ENCODE peak calls at places on chromosomes 5 and 9, in ten cellular contexts. H, Q, V, O, A, W, B, D, M and I are unnamed samples.

GRCh38 chr5:180990086-180990888 is 1.6 kb downstream of the BTNL3 start:
- DNase-seq in H (no peak), Q (no peak), V (no peak), O (no peak), A (no peak), W (no peak), B (no peak), D (no peak), M (no peak), I (no peak)

GRCh38 chr5:169433221-169433651 is 132.3 kb upstream of the SLIT3 start:
- DNase-seq in H (no peak), Q (no peak), V (no peak), O (no peak), A (no peak), W (no peak), B (no peak), D (no peak), M (peak), I (no peak)

GRCh38 chr5:57761513-57761912 is 278.9 kb upstream of the ACTBL2 start:
- DNase-seq in H (no peak), Q (no peak), V (no peak), O (no peak), A (no peak), W (no peak), B (no peak), D (no peak), M (no peak), I (no peak)

GRCh38 chr5:156543348-156543747 is 216.4 kb downstream of the SGCD start:
- DNase-seq in H (no peak), Q (no peak), V (no peak), O (no peak), A (no peak), W (no peak), B (no peak), D (no peak), M (no peak), I (no peak)

GRCh38 chr9:123268240-123268949 is at the start of gene STRBP:
- DNase-seq in H (peak), Q (peak), V (peak), O (peak), A (no peak), W (peak), B (peak), D (peak), M (peak), I (peak)

GRCh38 chr5:135157421-135158314 is 123.6 kb upstream of the PITX1 start:
- DNase-seq in H (no peak), Q (no peak), V (no peak), O (no peak), A (no peak), W (no peak), B (no peak), D (no peak), M (no peak), I (no peak)

GRCh38 chr9:107612136-107612535 is 122.6 kb upstream of the KLF4 start:
- DNase-seq in H (no peak), Q (no peak), V (peak), O (peak), A (no peak), W (no peak), B (peak), D (no peak), M (peak), I (peak)

GRCh38 chr5:139228201-139228796 is 30.1 kb upstream of the SIL1 start:
- DNase-seq in H (no peak), Q (no peak), V (no peak), O (no peak), A (no peak), W (no peak), B (no peak), D (no peak), M (peak), I (no peak)

GRCh38 chr5:142151436-142152382 is 43.1 kb downstream of the NDFIP1 start:
- DNase-seq in H (peak), Q (peak), V (no peak), O (peak), A (peak), W (peak), B (peak), D (no peak), M (peak), I (peak)

GRCh38 chr9:137873408-137873807 is 4.2 kb upstream of the CACNA1B start:
- DNase-seq in H (no peak), Q (no peak), V (no peak), O (no peak), A (no peak), W (no peak), B (no peak), D (no peak), M (no peak), I (no peak)

GRCh38 chr5:50653946-50654345 is 12.5 kb upstream of the PARP8 start:
- DNase-seq in H (no peak), Q (no peak), V (no peak), O (peak), A (no peak), W (no peak), B (no peak), D (no peak), M (no peak), I (no peak)

GRCh38 chr5:54632131-54632551 is 114.6 kb downstream of the SNX18 start:
- DNase-seq in H (no peak), Q (no peak), V (no peak), O (no peak), A (no peak), W (no peak), B (peak), D (no peak), M (peak), I (no peak)

GRCh38 chr5:159441441-159441840 is 111.2 kb upstream of the IL12B start:
- DNase-seq in H (no peak), Q (no peak), V (peak), O (no peak), A (no peak), W (peak), B (no peak), D (no peak), M (no peak), I (no peak)

GRCh38 chr9:27528278-27528885 is 1.2 kb downstream of the MOB3B start:
- DNase-seq in H (no peak), Q (no peak), V (peak), O (peak), A (no peak), W (no peak), B (peak), D (no peak), M (peak), I (peak)

GRCh38 chr5:180126716-180127681 is 55.4 kb upstream of the RNF130 start:
- DNase-seq in H (no peak), Q (no peak), V (no peak), O (no peak), A (no peak), W (no peak), B (peak), D (no peak), M (no peak), I (peak)

GRCh38 chr9:108212179-108212578 is 643.6 kb downstream of the ACTL7B start:
- DNase-seq in H (no peak), Q (no peak), V (no peak), O (no peak), A (no peak), W (no peak), B (peak), D (no peak), M (no peak), I (no peak)

GRCh38 chr9:94577541-94577940 is 16.1 kb downstream of the FBP2 start:
- DNase-seq in H (no peak), Q (no peak), V (no peak), O (no peak), A (no peak), W (no peak), B (no peak), D (no peak), M (no peak), I (no peak)

GRCh38 chr5:132029609-132030008 is 18.2 kb upstream of the ACSL6 start:
- DNase-seq in H (no peak), Q (no peak), V (no peak), O (no peak), A (no peak), W (no peak), B (no peak), D (no peak), M (no peak), I (no peak)

GRCh38 chr5:179369530-179369884 is 24.2 kb upstream of the ADAMTS2 start:
- DNase-seq in H (no peak), Q (no peak), V (no peak), O (no peak), A (no peak), W (no peak), B (no peak), D (no peak), M (no peak), I (no peak)

GRCh38 chr9:78236511-78236950 is 656 bp downstream of the CEP78 start:
- DNase-seq in H (no peak), Q (no peak), V (no peak), O (no peak), A (no peak), W (no peak), B (no peak), D (no peak), M (peak), I (peak)

GRCh38 chr5:150515446-150515845 is 7.5 kb downstream of the NDST1 start:
- DNase-seq in H (no peak), Q (no peak), V (no peak), O (peak), A (no peak), W (no peak), B (peak), D (no peak), M (peak), I (peak)

GRCh38 chr5:172699999-172700685 is 59.1 kb downstream of the NEURL1B start:
- DNase-seq in H (no peak), Q (no peak), V (no peak), O (no peak), A (no peak), W (no peak), B (no peak), D (no peak), M (no peak), I (no peak)

GRCh38 chr9:89418882-89419641 is 78.9 kb downstream of the SEMA4D start:
- DNase-seq in H (no peak), Q (no peak), V (no peak), O (no peak), A (no peak), W (no peak), B (no peak), D (no peak), M (no peak), I (no peak)

GRCh38 chr9:133233681-133234432 is 24.8 kb upstream of the OBP2B start:
- DNase-seq in H (no peak), Q (no peak), V (no peak), O (no peak), A (no peak), W (no peak), B (no peak), D (no peak), M (no peak), I (no peak)

GRCh38 chr5:174182111-174182510 is 136.6 kb downstream of the NSG2 start:
- DNase-seq in H (no peak), Q (no peak), V (no peak), O (no peak), A (no peak), W (no peak), B (no peak), D (no peak), M (no peak), I (no peak)

GRCh38 chr5:139789845-139790189 is 5.8 kb upstream of the PSD2 start:
- DNase-seq in H (no peak), Q (no peak), V (no peak), O (no peak), A (no peak), W (no peak), B (no peak), D (no peak), M (no peak), I (no peak)

GRCh38 chr9:111743275-111743674 is 51.5 kb downstream of the SHOC1 start:
- DNase-seq in H (no peak), Q (peak), V (no peak), O (no peak), A (peak), W (peak), B (peak), D (no peak), M (peak), I (no peak)

GRCh38 chr5:172841258-172841657 is 7.2 kb downstream of the ERGIC1 start:
- DNase-seq in H (no peak), Q (no peak), V (no peak), O (no peak), A (no peak), W (no peak), B (no peak), D (no peak), M (no peak), I (no peak)

GRCh38 chr5:124438390-124439380 is 307.8 kb downstream of the ZNF608 start:
- DNase-seq in H (no peak), Q (no peak), V (no peak), O (no peak), A (no peak), W (no peak), B (no peak), D (no peak), M (no peak), I (no peak)

GRCh38 chr5:154937718-154938466 is at the start of gene GEMIN5:
- DNase-seq in H (peak), Q (peak), V (peak), O (peak), A (no peak), W (peak), B (peak), D (no peak), M (peak), I (peak)

GRCh38 chr5:170849374-170849773 is 12.4 kb upstream of the RANBP17 start:
- DNase-seq in H (no peak), Q (no peak), V (no peak), O (no peak), A (no peak), W (no peak), B (no peak), D (no peak), M (no peak), I (no peak)

GRCh38 chr5:148697177-148697820 is 43.0 kb upstream of the HTR4 start:
- DNase-seq in H (no peak), Q (peak), V (no peak), O (no peak), A (no peak), W (no peak), B (peak), D (peak), M (peak), I (peak)

GRCh38 chr9:71446499-71447411 is 321.6 kb downstream of the CEMIP2 start:
- DNase-seq in H (peak), Q (peak), V (no peak), O (peak), A (peak), W (no peak), B (peak), D (peak), M (peak), I (no peak)

GRCh38 chr5:168481330-168481788 is 4.9 kb upstream of the RARS1 start:
- DNase-seq in H (no peak), Q (no peak), V (no peak), O (no peak), A (no peak), W (no peak), B (no peak), D (no peak), M (no peak), I (no peak)

GRCh38 chr5:175851311-175851710 is 20.1 kb upstream of the CPLX2 start:
- DNase-seq in H (no peak), Q (no peak), V (no peak), O (no peak), A (no peak), W (no peak), B (no peak), D (no peak), M (no peak), I (no peak)

GRCh38 chr9:133788819-133789733 is 50.9 kb upstream of the SARDH start:
- DNase-seq in H (no peak), Q (no peak), V (peak), O (no peak), A (no peak), W (no peak), B (no peak), D (no peak), M (no peak), I (peak)

GRCh38 chr5:58922392-58923171 is 339.7 kb downstream of the RAB3C start:
- DNase-seq in H (no peak), Q (no peak), V (peak), O (peak), A (no peak), W (no peak), B (peak), D (no peak), M (peak), I (peak)
- H3K4me3 ChIP-seq in H (no peak), Q (no peak), V (peak), O (no peak), A (no peak), W (no peak), B (no peak), D (no peak), M (no peak), I (no peak)

GRCh38 chr5:31052937-31053658 is 140.4 kb upstream of the CDH6 start:
- DNase-seq in H (no peak), Q (no peak), V (no peak), O (no peak), A (no peak), W (no peak), B (no peak), D (no peak), M (no peak), I (no peak)
- TF ChIP-seq CTCF in H (no peak), Q (no peak), V (no peak), O (no peak), A (no peak), W (no peak), B (no peak), D (no peak), M (no peak), I (no peak)

GRCh38 chr5:72107874-72108199 is 562 bp downstream of the MAP1B start:
- DNase-seq in H (no peak), Q (no peak), V (no peak), O (no peak), A (no peak), W (no peak), B (no peak), D (no peak), M (no peak), I (peak)
- H3K4me3 ChIP-seq in H (peak), Q (peak), V (peak), O (peak), A (peak), W (peak), B (peak), D (peak), M (peak), I (peak)

GRCh38 chr9:130939405-130939941 is 426 bp upstream of the FIBCD1 start:
- DNase-seq in H (no peak), Q (no peak), V (no peak), O (no peak), A (no peak), W (no peak), B (no peak), D (no peak), M (no peak), I (no peak)

GRCh38 chr9:130940023-130940549 is 1.0 kb upstream of the FIBCD1 start:
- DNase-seq in H (no peak), Q (no peak), V (no peak), O (no peak), A (no peak), W (no peak), B (no peak), D (no peak), M (no peak), I (no peak)

GRCh38 chr9:130938184-130938651 is 829 bp downstream of the FIBCD1 start:
- DNase-seq in H (no peak), Q (no peak), V (no peak), O (no peak), A (no peak), W (no peak), B (no peak), D (no peak), M (no peak), I (no peak)

GRCh38 chr9:130937146-130938076 is 1.6 kb downstream of the FIBCD1 start:
- DNase-seq in H (no peak), Q (no peak), V (no peak), O (no peak), A (no peak), W (no peak), B (no peak), D (no peak), M (no peak), I (no peak)

GRCh38 chr9:130938652-130939404 is at the start of gene FIBCD1:
- DNase-seq in H (no peak), Q (no peak), V (no peak), O (no peak), A (no peak), W (peak), B (peak), D (no peak), M (peak), I (no peak)
- TF ChIP-seq CTCF in H (peak), Q (peak), V (peak), O (no peak), A (peak), W (peak), B (peak), D (peak), M (peak), I (no peak)

DNA sequence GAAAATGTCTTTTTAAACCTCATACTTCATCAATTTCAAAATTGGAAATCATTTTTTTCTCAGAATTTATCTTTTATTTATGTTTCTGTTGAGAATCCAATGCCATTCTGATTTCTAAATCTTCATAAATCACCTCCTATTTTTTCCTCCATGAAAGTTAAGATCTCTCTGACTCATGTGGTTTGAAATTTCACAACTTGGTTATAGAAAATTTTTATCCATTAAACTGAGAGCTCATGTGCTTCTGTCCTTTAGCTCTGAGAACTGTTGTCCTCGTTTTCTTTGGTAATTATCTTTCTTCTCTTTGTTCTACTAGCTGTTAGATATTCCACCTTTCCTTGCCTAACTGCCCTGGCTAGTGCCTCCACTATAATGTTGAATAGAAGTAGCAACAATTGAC is 1.5 kb upstream of the RNF180 start:
- DNase-seq in H (no peak), Q (no peak), V (no peak), O (no peak), A (no peak), W (no peak), B (no peak), D (no peak), M (no peak), I (no peak)
- H3K4me3 ChIP-seq in H (no peak), Q (no peak), V (no peak), O (no peak), A (peak), W (no peak), B (no peak), D (no peak), M (no peak), I (no peak)

GRCh38 chr5:53478411-53479044 is 1.9 kb upstream of the FST start:
- DNase-seq in H (no peak), Q (no peak), V (peak), O (peak), A (no peak), W (peak), B (peak), D (no peak), M (peak), I (peak)
- TF ChIP-seq CTCF in H (peak), Q (peak), V (peak), O (peak), A (peak), W (peak), B (peak), D (peak), M (peak), I (peak)